ENCODE peak calls at places on chromosome 22, in six cellular contexts. Y, I, O, R, E and H are unnamed samples.

GRCh38 chr22:44881624-44882023 is 128.2 kb downstream of the PHF21B start:
- DNase-seq in Y (no peak), I (no peak), O (no peak), R (no peak), E (no peak), H (no peak)

GRCh38 chr22:24550902-24551229 is 4.1 kb downstream of the GUCD1 start:
- DNase-seq in Y (no peak), I (no peak), O (no peak), R (no peak), E (no peak), H (no peak)

GRCh38 chr22:30806391-30806861 is 111.8 kb downstream of the OSBP2 start:
- DNase-seq in Y (no peak), I (peak; percentile 30), O (peak; percentile 24), R (peak; percentile 66), E (no peak), H (peak; percentile 63)

GRCh38 chr22:38696606-38697005 is 4.1 kb downstream of the JOSD1 start:
- DNase-seq in Y (no peak), I (peak; percentile 53), O (no peak), R (peak; percentile 68), E (no peak), H (no peak)

GRCh38 chr22:27051407-27051806 is 394.0 kb downstream of the MIAT start:
- DNase-seq in Y (no peak), I (no peak), O (no peak), R (no peak), E (no peak), H (no peak)

GRCh38 chr22:39225591-39225990 is 19.2 kb downstream of the PDGFB start:
- DNase-seq in Y (no peak), I (no peak), O (no peak), R (no peak), E (no peak), H (no peak)

GRCh38 chr22:22469527-22469926 is 39.0 kb downstream of the ZNF280B start:
- DNase-seq in Y (no peak), I (no peak), O (no peak), R (no peak), E (no peak), H (no peak)

GRCh38 chr22:29457730-29458129 is 19.3 kb downstream of the RFPL1 start:
- DNase-seq in Y (no peak), I (peak; percentile 37), O (peak; percentile 80), R (peak; percentile 70), E (peak; percentile 21), H (peak; percentile 54)

GRCh38 chr22:17084554-17085276 is at the start of gene IL17RA:
- DNase-seq in Y (peak; percentile 79), I (peak; percentile 74), O (peak; percentile 96), R (peak; percentile 66), E (peak; percentile 68), H (peak; percentile 65)

GRCh38 chr22:26561756-26562417 is 28.0 kb downstream of the TPST2 start:
- DNase-seq in Y (no peak), I (no peak), O (no peak), R (no peak), E (no peak), H (no peak)

GRCh38 chr22:38215156-38216038 is 13.6 kb downstream of the MAFF start:
- DNase-seq in Y (no peak), I (no peak), O (no peak), R (no peak), E (no peak), H (no peak)

GRCh38 chr22:50179937-50180726 is 5.6 kb upstream of the TRABD start:
- DNase-seq in Y (no peak), I (no peak), O (no peak), R (no peak), E (no peak), H (no peak)

GRCh38 chr22:21098099-21098671 is 52.4 kb downstream of the LRRC74B start:
- DNase-seq in Y (no peak), I (no peak), O (no peak), R (peak; percentile 35), E (no peak), H (no peak)

GRCh38 chr22:31628362-31628761 is 33.7 kb downstream of the PISD start:
- DNase-seq in Y (no peak), I (no peak), O (no peak), R (no peak), E (no peak), H (no peak)

GRCh38 chr22:28012811-28013460 is 93.9 kb upstream of the PITPNB start:
- DNase-seq in Y (no peak), I (no peak), O (no peak), R (no peak), E (no peak), H (no peak)

GRCh38 chr22:35349704-35350538 is 31.0 kb upstream of the HMOX1 start:
- DNase-seq in Y (no peak), I (no peak), O (no peak), R (no peak), E (no peak), H (no peak)

GRCh38 chr22:45235101-45235777 is 5.5 kb downstream of the KIAA0930 start:
- DNase-seq in Y (no peak), I (no peak), O (no peak), R (no peak), E (peak; percentile 81), H (no peak)

GRCh38 chr22:30170126-30170525 is 76.4 kb downstream of the LIF start:
- DNase-seq in Y (no peak), I (no peak), O (no peak), R (no peak), E (no peak), H (no peak)

GRCh38 chr22:23230348-23231068 is 50.2 kb downstream of the BCR start:
- DNase-seq in Y (peak; percentile 41), I (no peak), O (peak; percentile 52), R (no peak), E (no peak), H (peak; percentile 64)

GRCh38 chr22:44546686-44547310 is 48.8 kb upstream of the RTL6 start:
- DNase-seq in Y (no peak), I (no peak), O (no peak), R (no peak), E (no peak), H (no peak)

GRCh38 chr22:49016909-49017768 is 810.5 kb downstream of the BRD1 start:
- DNase-seq in Y (no peak), I (no peak), O (no peak), R (no peak), E (no peak), H (no peak)

GRCh38 chr22:22059476-22060002 is 77.0 kb upstream of the TOP3B start:
- DNase-seq in Y (no peak), I (no peak), O (no peak), R (no peak), E (no peak), H (no peak)

GRCh38 chr22:27487600-27488450 is 313.7 kb downstream of the MN1 start:
- DNase-seq in Y (no peak), I (peak; percentile 33), O (no peak), R (no peak), E (no peak), H (no peak)

GRCh38 chr22:27669798-27670599 is 131.6 kb downstream of the MN1 start:
- DNase-seq in Y (no peak), I (peak; percentile 92), O (no peak), R (no peak), E (no peak), H (no peak)

GRCh38 chr22:29375436-29376076 is 12.8 kb downstream of the AP1B1 start:
- DNase-seq in Y (no peak), I (no peak), O (no peak), R (no peak), E (no peak), H (no peak)

GRCh38 chr22:44702479-44703219 is 645 bp downstream of the PRR5 start:
- DNase-seq in Y (no peak), I (no peak), O (no peak), R (no peak), E (no peak), H (no peak)

GRCh38 chr22:49773531-49773930 is 54.1 kb downstream of the BRD1 start:
- DNase-seq in Y (no peak), I (no peak), O (no peak), R (no peak), E (no peak), H (no peak)

GRCh38 chr22:49353185-49353584 is 474.5 kb downstream of the BRD1 start:
- DNase-seq in Y (no peak), I (no peak), O (no peak), R (no peak), E (no peak), H (no peak)

GRCh38 chr22:24768537-24769374 is 5.8 kb downstream of the PIWIL3 start:
- DNase-seq in Y (no peak), I (peak; percentile 55), O (peak; percentile 55), R (peak; percentile 54), E (no peak), H (peak; percentile 38)

DNA sequence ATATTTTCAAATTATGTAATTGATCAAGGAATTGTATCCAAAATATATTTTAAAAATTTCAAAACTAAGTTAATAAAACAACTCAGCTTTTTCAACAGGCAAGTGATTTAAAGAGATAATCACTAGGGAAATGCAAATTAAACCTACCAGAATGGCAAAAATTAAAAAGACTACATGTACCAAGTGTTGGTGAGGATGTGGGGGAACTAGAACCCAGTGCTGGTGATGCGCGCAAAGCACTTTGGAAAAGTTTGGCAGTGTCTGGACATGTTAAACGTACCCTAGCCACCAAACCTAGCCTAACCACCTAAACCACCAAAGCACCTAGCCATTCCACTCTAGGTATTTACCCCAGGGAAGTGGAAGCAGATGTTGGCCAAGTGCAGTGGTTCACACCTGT is 22.9 kb downstream of the PACSIN2 start:
- DNase-seq in Y (no peak), I (no peak), O (no peak), R (no peak), E (no peak), H (no peak)
- H3K27me3 ChIP-seq in Y (no peaks in the 10 kb centered on the region), I (no peaks in the 10 kb centered on the region), O (no peaks in the 10 kb centered on the region), R (no peaks in the 10 kb centered on the region), E (no peaks in the 10 kb centered on the region), H (no peaks in the 10 kb centered on the region)

DNA sequence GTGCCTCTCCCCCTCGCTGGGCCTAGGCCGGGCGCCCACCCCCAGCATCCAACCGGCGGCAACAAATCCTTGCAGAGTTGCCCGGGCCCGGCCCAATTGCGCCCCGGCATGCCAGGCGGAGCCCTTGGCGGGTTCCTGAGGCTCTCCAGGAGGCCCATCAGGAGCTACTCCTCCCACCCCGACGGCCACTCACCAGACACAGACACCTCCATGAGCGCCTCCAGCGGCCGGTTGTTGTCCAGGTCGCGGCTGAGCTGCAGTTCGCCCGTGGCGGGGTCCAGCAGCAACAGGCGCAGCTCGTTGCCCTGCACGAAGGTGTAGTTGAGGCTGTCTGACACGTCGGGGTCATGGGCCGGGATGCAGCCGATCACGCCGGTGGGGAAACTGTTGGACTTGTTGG is 4.0 kb downstream of the CELSR1 start:
- DNase-seq in Y (no peak), I (no peak), O (peak; percentile 29), R (no peak), E (no peak), H (no peak)
- H3K9ac ChIP-seq in Y (no peak overlapping the region), I (no peak overlapping the region), O (no peak overlapping the region), R (no peak overlapping the region), E (no peak overlapping the region), H (peak overlapping the region; percentile 10)

DNA sequence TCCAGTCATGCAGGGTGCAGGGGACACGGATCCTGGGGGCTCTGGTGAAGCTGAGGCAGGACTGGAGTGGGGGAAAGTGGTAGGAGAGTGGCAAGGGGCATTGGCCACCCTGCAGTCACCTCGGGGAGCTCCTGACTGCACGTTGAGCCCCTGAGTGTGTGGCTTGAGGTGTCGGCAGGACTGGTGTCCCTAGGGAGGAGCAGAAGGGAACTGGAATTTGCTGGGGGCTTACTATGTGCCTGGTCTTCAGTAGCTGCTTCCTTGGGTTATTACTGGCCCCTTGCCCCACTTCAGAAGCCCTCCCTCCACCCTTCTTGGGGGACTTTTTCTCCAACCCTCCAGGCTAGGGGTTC is 31.5 kb downstream of the IFT27 start:
- DNase-seq in Y (no peak), I (no peak), O (no peak), R (no peak), E (no peak), H (no peak)
- TF ChIP-seq ZNF274 in Y (no peak), I (no peak), O (no peak), R (no peak), E (no peak), H (no peak)

GRCh38 chr22:19718255-19719054 is 4.2 kb downstream of the SEPTIN5 start:
- DNase-seq in Y (no peak), I (no peak), O (peak; percentile 98), R (no peak), E (no peak), H (no peak)
- H3K27me3 ChIP-seq in Y (peaks cover 89% of the 10 kb centered on the region), I (peaks cover 28% of the 10 kb centered on the region), O (peaks cover 6% of the 10 kb centered on the region), R (no peaks in the 10 kb centered on the region), E (peaks cover 6% of the 10 kb centered on the region), H (peaks cover 72% of the 10 kb centered on the region)